ENCODE peak calls at places on chromosomes 6 and 20, in five cellular contexts. One of them, this sample, is unnamed.
A peak's percentile ranks its signal among the peaks of the same experiment; 100 is the strongest.

GRCh38 chr20:35968930-35969329 is 540 bp downstream of the CNBD2 start:
- DNase-seq in adrenal gland: no peak
- DNase-seq in GM23248: peak; percentile 9
- DNase-seq in sigmoid colon: no peak
- DNase-seq in heart right ventricle: no peak
- DNase-seq in this sample: no peak

GRCh38 chr20:32157611-32158010 is 48.1 kb downstream of the TM9SF4 start:
- DNase-seq in sigmoid colon: peak; percentile 57
- DNase-seq in heart right ventricle: no peak
- DNase-seq in adrenal gland: peak; percentile 41
- DNase-seq in GM23248: no peak
- DNase-seq in this sample: no peak

GRCh38 chr20:62824476-62825287 is 7.8 kb downstream of the COL9A3 start:
- DNase-seq in heart right ventricle: peak; percentile 57
- DNase-seq in sigmoid colon: peak; percentile 93
- DNase-seq in GM23248: peak; percentile 30
- DNase-seq in adrenal gland: no peak
- DNase-seq in this sample: no peak

GRCh38 chr6:98037571-98037970 is 754.6 kb upstream of the MMS22L start:
- DNase-seq in adrenal gland: no peak
- DNase-seq in sigmoid colon: no peak
- DNase-seq in heart right ventricle: no peak
- DNase-seq in GM23248: peak; percentile 5
- DNase-seq in this sample: no peak

GRCh38 chr6:131861356-131861755 is 53.5 kb downstream of the ENPP1 start:
- DNase-seq in sigmoid colon: no peak
- DNase-seq in adrenal gland: no peak
- DNase-seq in heart right ventricle: no peak
- DNase-seq in GM23248: peak; percentile 68
- DNase-seq in this sample: no peak

GRCh38 chr20:46348972-46349741 is 40.9 kb upstream of the CDH22 start:
- DNase-seq in sigmoid colon: no peak
- DNase-seq in adrenal gland: peak; percentile 86
- DNase-seq in heart right ventricle: peak; percentile 64
- DNase-seq in GM23248: peak; percentile 72
- DNase-seq in this sample: peak; percentile 28

GRCh38 chr20:51581571-51581970 is 39.1 kb upstream of the NFATC2 start:
- DNase-seq in adrenal gland: no peak
- DNase-seq in sigmoid colon: no peak
- DNase-seq in heart right ventricle: no peak
- DNase-seq in GM23248: no peak
- DNase-seq in this sample: no peak

GRCh38 chr20:38343798-38344701 is 2.2 kb upstream of the LBP start:
- DNase-seq in GM23248: no peak
- DNase-seq in heart right ventricle: no peak
- DNase-seq in adrenal gland: no peak
- DNase-seq in sigmoid colon: no peak
- DNase-seq in this sample: no peak

GRCh38 chr6:98308564-98308963 is 525.8 kb upstream of the POU3F2 start:
- DNase-seq in sigmoid colon: no peak
- DNase-seq in adrenal gland: no peak
- DNase-seq in GM23248: no peak
- DNase-seq in heart right ventricle: no peak
- DNase-seq in this sample: no peak

GRCh38 chr6:30726506-30727413 is 6.6 kb downstream of the TUBB start:
- DNase-seq in heart right ventricle: no peak
- DNase-seq in GM23248: peak; percentile 57
- DNase-seq in adrenal gland: no peak
- DNase-seq in sigmoid colon: no peak
- DNase-seq in this sample: no peak

GRCh38 chr20:51624157-51624731 is 81.7 kb upstream of the NFATC2 start:
- DNase-seq in GM23248: peak; percentile 79
- DNase-seq in adrenal gland: peak; percentile 70
- DNase-seq in sigmoid colon: no peak
- DNase-seq in heart right ventricle: peak; percentile 51
- DNase-seq in this sample: peak; percentile 9

GRCh38 chr6:152700427-152700826 is 2.7 kb downstream of the MYCT1 start:
- DNase-seq in adrenal gland: no peak
- DNase-seq in GM23248: no peak
- DNase-seq in heart right ventricle: no peak
- DNase-seq in sigmoid colon: no peak
- DNase-seq in this sample: no peak

GRCh38 chr6:139567095-139567494 is 192.6 kb upstream of the CITED2 start:
- DNase-seq in adrenal gland: no peak
- DNase-seq in sigmoid colon: no peak
- DNase-seq in GM23248: no peak
- DNase-seq in heart right ventricle: no peak
- DNase-seq in this sample: no peak

GRCh38 chr6:2744206-2744771 is 6.4 kb downstream of the MYLK4 start:
- DNase-seq in sigmoid colon: no peak
- DNase-seq in adrenal gland: no peak
- DNase-seq in GM23248: peak; percentile 19
- DNase-seq in heart right ventricle: peak; percentile 77
- DNase-seq in this sample: peak; percentile 27

GRCh38 chr6:57324538-57324937 is 7.1 kb downstream of the PRIM2 start:
- DNase-seq in GM23248: peak; percentile 65
- DNase-seq in adrenal gland: no peak
- DNase-seq in heart right ventricle: no peak
- DNase-seq in sigmoid colon: no peak
- DNase-seq in this sample: no peak

GRCh38 chr6:16286151-16286522 is 47.8 kb downstream of the GMPR start:
- DNase-seq in sigmoid colon: no peak
- DNase-seq in adrenal gland: no peak
- DNase-seq in heart right ventricle: peak; percentile 42
- DNase-seq in GM23248: peak; percentile 76
- DNase-seq in this sample: peak; percentile 32

GRCh38 chr6:25788305-25788922 is 33.9 kb downstream of the SLC17A4 start:
- DNase-seq in adrenal gland: peak; percentile 74
- DNase-seq in heart right ventricle: no peak
- DNase-seq in sigmoid colon: no peak
- DNase-seq in GM23248: peak; percentile 70
- DNase-seq in this sample: no peak

GRCh38 chr6:30917487-30917886 is 3.4 kb downstream of the VARS2 start:
- DNase-seq in sigmoid colon: no peak
- DNase-seq in heart right ventricle: no peak
- DNase-seq in adrenal gland: no peak
- DNase-seq in GM23248: no peak
- DNase-seq in this sample: no peak

GRCh38 chr6:160348209-160348551 is at the start of gene SLC22A3:
- DNase-seq in adrenal gland: no peak
- DNase-seq in heart right ventricle: peak; percentile 45
- DNase-seq in GM23248: no peak
- DNase-seq in sigmoid colon: peak; percentile 77
- DNase-seq in this sample: no peak

GRCh38 chr20:1684872-1685271 is 27.3 kb upstream of the SIRPG start:
- DNase-seq in heart right ventricle: no peak
- DNase-seq in adrenal gland: no peak
- DNase-seq in GM23248: no peak
- DNase-seq in sigmoid colon: no peak
- DNase-seq in this sample: no peak

GRCh38 chr6:167683028-167683862 is 143.5 kb upstream of the AFDN start:
- DNase-seq in adrenal gland: peak; percentile 88
- DNase-seq in sigmoid colon: peak; percentile 83
- DNase-seq in heart right ventricle: peak; percentile 42
- DNase-seq in GM23248: no peak
- DNase-seq in this sample: peak; percentile 87

GRCh38 chr6:44222987-44223470 is 366 bp upstream of the SLC29A1 start:
- DNase-seq in sigmoid colon: peak; percentile 73
- DNase-seq in heart right ventricle: peak; percentile 23
- DNase-seq in GM23248: peak; percentile 45
- DNase-seq in adrenal gland: no peak
- DNase-seq in this sample: no peak

GRCh38 chr6:44225579-44226325 is 2.4 kb downstream of the SLC29A1 start:
- DNase-seq in adrenal gland: peak; percentile 52
- DNase-seq in GM23248: no peak
- DNase-seq in heart right ventricle: no peak
- DNase-seq in sigmoid colon: no peak
- DNase-seq in this sample: no peak

GRCh38 chr6:44223471-44224153 is at the start of gene SLC29A1:
- DNase-seq in adrenal gland: peak; percentile 86
- DNase-seq in GM23248: peak; percentile 75
- DNase-seq in heart right ventricle: peak; percentile 85
- DNase-seq in sigmoid colon: peak; percentile 91
- DNase-seq in this sample: peak; percentile 21

GRCh38 chr6:44224978-44225330 is 1.6 kb downstream of the SLC29A1 start:
- DNase-seq in heart right ventricle: no peak
- DNase-seq in GM23248: no peak
- DNase-seq in sigmoid colon: no peak
- DNase-seq in adrenal gland: no peak
- DNase-seq in this sample: no peak

DNA sequence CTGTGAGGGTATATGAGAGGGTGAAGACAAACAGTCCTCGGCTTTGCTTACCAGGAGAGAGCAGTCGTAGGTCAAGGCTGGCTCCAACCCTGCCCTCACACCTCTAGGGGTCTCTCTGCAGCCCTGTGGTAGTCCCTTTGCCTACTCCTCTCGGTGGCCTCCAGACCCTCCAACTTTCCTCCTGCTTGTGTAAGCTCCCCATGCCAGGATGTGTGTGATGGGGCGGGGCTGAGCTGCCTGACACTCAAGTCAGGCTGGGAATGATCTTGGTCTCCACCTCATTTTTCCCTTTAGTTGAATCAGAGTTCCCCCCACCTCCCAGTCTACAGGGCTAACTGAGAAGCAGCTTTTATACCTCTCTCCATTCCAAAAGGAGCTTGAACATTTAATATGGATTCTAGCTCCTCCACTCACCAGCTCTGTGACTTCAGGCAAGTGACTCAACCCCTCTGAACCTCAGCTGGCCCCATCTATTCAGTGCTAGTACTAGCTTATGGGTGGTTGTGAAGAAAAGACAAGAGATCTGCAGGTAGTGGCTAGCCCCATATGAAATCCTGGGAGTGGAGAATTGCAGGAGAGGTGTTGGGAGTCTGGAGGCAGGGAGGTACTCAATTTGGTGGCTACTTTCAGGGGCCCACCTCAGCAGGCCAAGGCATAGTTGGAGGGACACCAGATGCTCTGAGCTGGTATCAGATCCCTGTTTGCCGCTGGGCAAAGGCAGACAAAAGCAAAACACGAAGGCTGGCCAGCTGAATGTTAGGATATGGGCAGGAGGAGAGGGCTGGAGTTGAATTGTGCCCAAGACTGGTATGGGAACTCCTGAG is 971 bp downstream of the SLC29A1 start:
- DNase-seq in adrenal gland: peak; percentile 48
- DNase-seq in GM23248: peak; percentile 63
- DNase-seq in heart right ventricle: no peak
- DNase-seq in sigmoid colon: peak; percentile 75
- DNase-seq in this sample: no peak
- H3K27ac ChIP-seq in adrenal gland: peak overlapping the region; percentile 91
- H3K27ac ChIP-seq in GM23248: no peak overlapping the region
- H3K27ac ChIP-seq in heart right ventricle: peak overlapping the region; percentile 88
- H3K27ac ChIP-seq in sigmoid colon: peak overlapping the region; percentile 94
- H3K27ac ChIP-seq in this sample: no peak overlapping the region

GRCh38 chr6:43060755-43061633 is 1.6 kb downstream of the KLC4 start:
- DNase-seq in sigmoid colon: no peak
- DNase-seq in heart right ventricle: no peak
- DNase-seq in GM23248: no peak
- DNase-seq in adrenal gland: no peak
- DNase-seq in this sample: no peak
- H3K27ac ChIP-seq in sigmoid colon: peak overlapping the region; percentile 93
- H3K27ac ChIP-seq in heart right ventricle: peak overlapping the region; percentile 89
- H3K27ac ChIP-seq in GM23248: peak overlapping the region; percentile 72
- H3K27ac ChIP-seq in adrenal gland: no peak overlapping the region
- H3K27ac ChIP-seq in this sample: no peak overlapping the region

GRCh38 chr6:111603648-111604047 is 2.0 kb downstream of the TRAF3IP2 start:
- DNase-seq in adrenal gland: no peak
- DNase-seq in sigmoid colon: no peak
- DNase-seq in heart right ventricle: no peak
- DNase-seq in GM23248: peak; percentile 68
- DNase-seq in this sample: no peak

GRCh38 chr6:111600154-111600553 is 5.5 kb downstream of the TRAF3IP2 start:
- DNase-seq in heart right ventricle: no peak
- DNase-seq in adrenal gland: no peak
- DNase-seq in GM23248: no peak
- DNase-seq in sigmoid colon: no peak
- DNase-seq in this sample: no peak

GRCh38 chr6:111600588-111601440 is 4.9 kb downstream of the TRAF3IP2 start:
- DNase-seq in adrenal gland: no peak
- DNase-seq in sigmoid colon: peak; percentile 75
- DNase-seq in GM23248: peak; percentile 76
- DNase-seq in heart right ventricle: no peak
- DNase-seq in this sample: no peak

GRCh38 chr6:111602481-111603404 is 2.9 kb downstream of the TRAF3IP2 start:
- DNase-seq in heart right ventricle: peak; percentile 54
- DNase-seq in GM23248: peak; percentile 87
- DNase-seq in adrenal gland: peak; percentile 76
- DNase-seq in sigmoid colon: peak; percentile 82
- DNase-seq in this sample: no peak

DNA sequence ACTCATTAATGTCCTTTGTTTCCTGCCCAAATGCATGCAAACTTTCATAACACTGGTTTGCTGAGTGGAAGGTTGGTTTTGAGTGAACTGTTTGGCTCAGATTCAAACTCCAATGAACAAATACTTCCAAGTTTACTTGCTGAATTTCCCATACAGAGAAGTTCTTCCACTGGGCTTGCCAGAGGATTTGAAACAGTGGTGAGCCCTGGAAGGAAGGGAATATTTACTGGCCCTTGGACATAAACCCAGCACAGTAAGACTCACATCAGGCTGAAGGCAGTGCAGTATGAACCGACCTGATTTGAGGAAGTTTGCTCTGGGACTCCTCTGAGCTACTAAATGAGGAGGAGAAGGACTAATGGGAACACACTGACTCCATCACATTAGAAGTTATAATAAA is 3.8 kb downstream of the TRAF3IP2 start:
- DNase-seq in adrenal gland: peak; percentile 64
- DNase-seq in heart right ventricle: no peak
- DNase-seq in sigmoid colon: peak; percentile 89
- DNase-seq in GM23248: peak; percentile 84
- DNase-seq in this sample: no peak
- H3K27ac ChIP-seq in adrenal gland: peak overlapping the region; percentile 95
- H3K27ac ChIP-seq in heart right ventricle: peak overlapping the region; percentile 97
- H3K27ac ChIP-seq in sigmoid colon: peak overlapping the region; percentile 95
- H3K27ac ChIP-seq in GM23248: peak overlapping the region; percentile 97
- H3K27ac ChIP-seq in this sample: peak overlapping the region; percentile 44

DNA sequence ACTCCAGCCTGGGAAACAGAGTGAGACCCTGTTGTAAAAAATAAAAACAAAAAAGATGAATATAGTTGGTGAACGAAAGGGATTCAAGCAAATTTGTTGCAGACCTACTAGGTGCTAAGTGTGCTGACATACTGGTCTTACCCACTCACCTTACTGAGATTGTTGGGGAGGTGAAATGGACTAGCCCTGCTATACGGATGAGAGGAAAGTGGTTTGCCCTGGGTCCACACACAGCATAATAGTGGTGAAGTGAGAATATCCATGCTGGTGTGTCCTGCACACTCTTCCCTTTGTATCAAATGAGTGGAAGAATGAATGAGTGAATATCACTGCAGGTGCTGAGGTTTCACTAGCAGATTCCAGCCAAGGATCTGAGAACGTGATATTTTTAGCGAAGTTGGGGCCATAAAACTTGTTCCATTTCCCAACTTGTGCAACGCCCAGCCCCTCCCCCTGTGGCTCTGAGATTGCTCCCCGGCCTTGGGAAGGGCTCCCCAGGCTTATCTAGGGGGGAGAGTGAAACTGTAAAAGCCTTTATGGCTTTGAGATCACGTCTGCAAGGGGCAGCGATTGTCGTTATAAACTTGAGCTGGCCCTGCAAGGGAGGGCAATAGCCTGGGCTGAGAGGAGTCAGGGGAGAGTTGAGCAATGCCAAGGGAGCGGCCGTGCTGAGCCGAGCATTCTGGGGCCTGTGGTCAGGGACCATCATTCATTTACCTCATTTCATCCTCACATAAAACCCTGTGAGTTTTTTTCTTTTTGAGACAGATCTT is 33.2 kb upstream of the TTPAL start:
- DNase-seq in sigmoid colon: no peak
- DNase-seq in heart right ventricle: no peak
- DNase-seq in GM23248: peak; percentile 10
- DNase-seq in adrenal gland: peak; percentile 59
- DNase-seq in this sample: no peak
- H3K27ac ChIP-seq in sigmoid colon: no peak overlapping the region
- H3K27ac ChIP-seq in heart right ventricle: no peak overlapping the region
- H3K27ac ChIP-seq in GM23248: no peak overlapping the region
- H3K27ac ChIP-seq in adrenal gland: peak overlapping the region; percentile 26
- H3K27ac ChIP-seq in this sample: no peak overlapping the region

This sample was measured in substantia nigra.